ENCODE peak calls at places on chromosome 5, in nine cellular contexts. L is CD8-positive, alpha-beta T cell; M is GM23338; F is spleen; Y is fibroblast of mammary gland; T is astrocyte of the spinal cord; E is GM12865; O is heart right ventricle; H is foreskin fibroblast. K is an unnamed sample.

GRCh38 chr5:74239268-74239667 is 401.3 kb downstream of the ENC1 start:
- DNase-seq in F (no peak), Y (no peak), O (no peak), L (no peak), T (no peak), H (no peak), M (no peak), E (no peak), K (no peak)

GRCh38 chr5:81313686-81314085 is 12.3 kb downstream of the ZCCHC9 start:
- DNase-seq in M (no peak), E (no peak), Y (peak), F (no peak), T (no peak), L (no peak), O (no peak), H (peak), K (no peak)

GRCh38 chr5:10596886-10597451 is 33.1 kb downstream of the ANKRD33B start:
- DNase-seq in T (no peak), H (peak), E (no peak), F (no peak), M (no peak), L (no peak), O (no peak), Y (no peak), K (no peak)

GRCh38 chr5:134003064-134003956 is 1.5 kb downstream of the VDAC1 start:
- DNase-seq in M (peak), O (no peak), F (peak), Y (no peak), H (no peak), T (no peak), E (no peak), L (no peak), K (no peak)

GRCh38 chr5:139462582-139463276 is at the start of gene ECSCR:
- DNase-seq in H (no peak), T (peak), Y (no peak), E (no peak), F (peak), L (no peak), O (peak), M (peak), K (peak)

GRCh38 chr5:149349382-149349781 is 4.1 kb downstream of the GRPEL2 start:
- DNase-seq in F (no peak), M (no peak), H (no peak), E (no peak), Y (no peak), O (no peak), T (no peak), L (no peak), K (no peak)

GRCh38 chr5:136011427-136012001 is 17.3 kb upstream of the TGFBI start:
- DNase-seq in F (no peak), Y (peak), T (peak), E (no peak), L (no peak), H (peak), O (no peak), M (no peak), K (peak)

GRCh38 chr5:109038209-109038840 is 290.6 kb downstream of the FER start:
- DNase-seq in Y (peak), O (no peak), F (no peak), H (peak), T (no peak), E (no peak), L (no peak), M (no peak), K (peak)

GRCh38 chr5:179218586-179219330 is 126.5 kb downstream of the ADAMTS2 start:
- DNase-seq in M (no peak), L (no peak), H (no peak), T (no peak), Y (no peak), F (no peak), E (no peak), O (no peak), K (no peak)

GRCh38 chr5:105961572-105961971 is 1709.2 kb downstream of the EFNA5 start:
- DNase-seq in H (no peak), Y (no peak), O (no peak), L (no peak), E (no peak), F (no peak), T (no peak), M (no peak), K (no peak)

GRCh38 chr5:10364186-10364689 is 10.7 kb downstream of the MARCHF6 start:
- DNase-seq in T (no peak), F (no peak), O (no peak), H (no peak), M (peak), E (peak), Y (no peak), L (no peak), K (no peak)

GRCh38 chr5:110086658-110087388 is 397.1 kb downstream of the MAN2A1 start:
- DNase-seq in T (peak), F (no peak), M (no peak), H (peak), L (no peak), O (no peak), Y (peak), E (no peak), K (peak)

GRCh38 chr5:172096184-172096941 is 89.9 kb upstream of the FBXW11 start:
- DNase-seq in E (no peak), F (no peak), M (no peak), H (no peak), L (no peak), T (no peak), Y (no peak), O (no peak), K (peak)

GRCh38 chr5:63831381-63831780 is 130.9 kb downstream of the HTR1A start:
- DNase-seq in T (no peak), Y (no peak), M (no peak), F (no peak), H (no peak), L (no peak), O (no peak), E (no peak), K (no peak)

GRCh38 chr5:102867999-102868662 is 113.0 kb downstream of the PAM start:
- DNase-seq in E (no peak), H (peak), F (no peak), M (no peak), T (peak), L (no peak), O (no peak), Y (peak), K (peak)

GRCh38 chr5:143685416-143685815 is 126.5 kb upstream of the HMHB1 start:
- DNase-seq in M (no peak), O (no peak), F (no peak), L (no peak), Y (peak), E (no peak), H (peak), T (peak), K (peak)

GRCh38 chr5:14771972-14772371 is 99.6 kb downstream of the ANKH start:
- DNase-seq in O (no peak), M (no peak), Y (no peak), L (no peak), F (no peak), T (no peak), E (no peak), H (no peak), K (no peak)

GRCh38 chr5:14326035-14326909 is 183.1 kb downstream of the TRIO start:
- DNase-seq in L (no peak), M (peak), O (no peak), E (no peak), Y (no peak), F (no peak), T (no peak), H (no peak), K (no peak)

GRCh38 chr5:139863855-139864558 is 68.4 kb downstream of the PSD2 start:
- DNase-seq in F (no peak), M (peak), E (peak), O (peak), H (peak), T (peak), L (peak), Y (peak), K (peak)

GRCh38 chr5:175700991-175701390 is 43.1 kb downstream of the HRH2 start:
- DNase-seq in L (no peak), H (no peak), M (peak), E (peak), O (no peak), T (no peak), F (peak), Y (no peak), K (no peak)

GRCh38 chr5:14410068-14410941 is 171.3 kb upstream of the OTULINL start:
- DNase-seq in O (no peak), E (no peak), F (no peak), H (peak), Y (peak), L (no peak), T (peak), M (no peak), K (no peak)

GRCh38 chr5:118468085-118468484 is 520.3 kb downstream of the DTWD2 start:
- DNase-seq in T (no peak), L (no peak), F (no peak), M (no peak), O (no peak), Y (no peak), H (no peak), E (no peak), K (no peak)

GRCh38 chr5:152331006-152331405 is 74.1 kb downstream of the NMUR2 start:
- DNase-seq in T (no peak), M (no peak), L (no peak), F (no peak), O (no peak), Y (no peak), E (no peak), H (no peak), K (no peak)

GRCh38 chr5:132663771-132664695 is 6.1 kb downstream of the IL13 start:
- DNase-seq in Y (no peak), O (no peak), L (no peak), F (peak), E (peak), T (no peak), M (no peak), H (peak), K (no peak)

GRCh38 chr5:66415208-66415607 is 181.0 kb upstream of the MAST4 start:
- DNase-seq in T (no peak), O (no peak), L (no peak), E (no peak), Y (peak), M (no peak), H (no peak), F (no peak), K (no peak)

GRCh38 chr5:67350600-67351315 is 154.2 kb upstream of the CD180 start:
- DNase-seq in F (peak), L (no peak), M (no peak), H (peak), E (no peak), Y (peak), T (no peak), O (no peak), K (no peak)

GRCh38 chr5:19902316-19902934 is 85.6 kb downstream of the CDH18 start:
- DNase-seq in Y (no peak), H (no peak), L (no peak), E (no peak), T (no peak), O (no peak), F (no peak), M (peak), K (no peak)

GRCh38 chr5:74762599-74762998 is 4.3 kb downstream of the GFM2 start:
- DNase-seq in O (no peak), H (peak), Y (peak), L (no peak), M (no peak), E (no peak), T (peak), F (no peak), K (peak)

GRCh38 chr5:13412040-13412595 is 532.4 kb downstream of the DNAH5 start:
- DNase-seq in O (no peak), Y (no peak), H (no peak), T (no peak), M (no peak), E (no peak), F (no peak), L (no peak), K (no peak)

GRCh38 chr5:24364711-24365110 is 280.1 kb downstream of the CDH10 start:
- DNase-seq in L (no peak), E (no peak), M (no peak), F (no peak), O (no peak), T (no peak), Y (no peak), H (no peak), K (no peak)

GRCh38 chr5:32027717-32028321 is 146.3 kb downstream of the GOLPH3 start:
- DNase-seq in M (peak), E (no peak), T (peak), Y (peak), H (peak), L (no peak), F (peak), O (no peak), K (peak)

GRCh38 chr5:149728303-149728702 is 1.8 kb upstream of the PPARGC1B start:
- DNase-seq in T (peak), M (no peak), E (no peak), H (no peak), F (no peak), L (no peak), O (no peak), Y (no peak), K (no peak)

GRCh38 chr5:59833448-59833847 is 60.1 kb downstream of the PDE4D start:
- DNase-seq in T (no peak), L (no peak), M (no peak), F (no peak), H (no peak), E (no peak), Y (no peak), O (no peak), K (no peak)

GRCh38 chr5:75616286-75616810 is 5.1 kb downstream of the ANKDD1B start:
- DNase-seq in Y (no peak), F (no peak), O (no peak), M (no peak), E (no peak), T (no peak), L (no peak), H (no peak), K (peak)

GRCh38 chr5:55146543-55147151 is 13.3 kb upstream of the GPX8 start:
- DNase-seq in M (peak), T (peak), H (peak), Y (peak), F (peak), L (peak), O (peak), E (peak), K (peak)
- H3K4me3 ChIP-seq in M (no peak), T (no peak), H (no peak), Y (no peak), F (no peak), L (no peak), O (no peak), E (no peak), K (no peak)

GRCh38 chr5:33367396-33367795 is 73.4 kb upstream of the TARS1 start:
- DNase-seq in L (no peak), Y (peak), O (no peak), M (no peak), T (no peak), H (no peak), E (no peak), F (no peak), K (no peak)

GRCh38 chr5:33364406-33364805 is 76.4 kb upstream of the TARS1 start:
- DNase-seq in Y (no peak), F (no peak), H (no peak), M (no peak), T (no peak), L (no peak), O (no peak), E (no peak), K (peak)

GRCh38 chr5:33362915-33363314 is 77.8 kb upstream of the TARS1 start:
- DNase-seq in H (peak), Y (peak), M (peak), L (no peak), F (no peak), T (peak), E (no peak), O (no peak), K (peak)

GRCh38 chr5:33363537-33363936 is 77.2 kb upstream of the TARS1 start:
- DNase-seq in H (peak), F (no peak), Y (peak), E (no peak), T (no peak), L (no peak), O (no peak), M (no peak), K (peak)

GRCh38 chr5:33361781-33362180 is 79.0 kb upstream of the TARS1 start:
- DNase-seq in L (no peak), H (peak), M (no peak), O (no peak), E (no peak), F (no peak), Y (no peak), T (no peak), K (peak)
- TF ChIP-seq CTCF in L (no peak), H (no peak), M (no peak), O (no peak), E (no peak), F (no peak), Y (no peak), T (no peak), K (no peak)

DNA sequence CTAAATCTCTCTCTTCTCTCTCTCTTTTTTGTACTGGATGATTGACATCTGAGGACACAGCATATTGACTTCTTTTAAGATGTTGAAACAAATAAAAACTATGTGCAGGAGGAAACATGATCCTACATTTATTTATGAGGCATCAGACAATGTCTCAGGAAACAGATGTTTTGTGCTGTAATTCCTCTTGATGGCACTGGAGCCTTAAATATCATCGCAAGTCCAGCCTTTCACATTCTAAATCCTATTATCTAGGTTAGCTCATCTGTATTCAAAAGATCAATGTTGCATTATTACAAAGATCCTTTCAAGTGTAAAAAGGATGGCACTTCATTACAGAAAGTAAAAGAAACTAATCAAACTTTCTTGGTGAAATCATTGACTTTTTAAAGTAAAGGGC is 63.9 kb downstream of the MAT2B start:
- DNase-seq in O (no peak), E (no peak), Y (peak), T (peak), L (no peak), F (no peak), M (no peak), H (peak), K (peak)
- H3K4me3 ChIP-seq in O (no peak), E (no peak), Y (no peak), T (no peak), L (no peak), F (no peak), M (no peak), H (no peak), K (no peak)

GRCh38 chr5:43042626-43043399 is 2.7 kb upstream of the ANXA2R start:
- DNase-seq in M (peak), T (peak), O (peak), E (peak), L (peak), F (peak), Y (peak), H (peak), K (peak)
- TF ChIP-seq CTCF in M (no peak), T (no peak), O (no peak), E (peak), L (no peak), F (peak), Y (no peak), H (no peak), K (peak)

GRCh38 chr5:73230264-73231244 is 57.6 kb downstream of the TMEM174 start:
- DNase-seq in L (no peak), Y (no peak), O (no peak), E (no peak), T (no peak), M (peak), H (no peak), F (no peak), K (no peak)
- H3K4me3 ChIP-seq in L (no peak), Y (no peak), O (no peak), E (no peak), T (no peak), M (peak), H (no peak), F (no peak), K (no peak)

DNA sequence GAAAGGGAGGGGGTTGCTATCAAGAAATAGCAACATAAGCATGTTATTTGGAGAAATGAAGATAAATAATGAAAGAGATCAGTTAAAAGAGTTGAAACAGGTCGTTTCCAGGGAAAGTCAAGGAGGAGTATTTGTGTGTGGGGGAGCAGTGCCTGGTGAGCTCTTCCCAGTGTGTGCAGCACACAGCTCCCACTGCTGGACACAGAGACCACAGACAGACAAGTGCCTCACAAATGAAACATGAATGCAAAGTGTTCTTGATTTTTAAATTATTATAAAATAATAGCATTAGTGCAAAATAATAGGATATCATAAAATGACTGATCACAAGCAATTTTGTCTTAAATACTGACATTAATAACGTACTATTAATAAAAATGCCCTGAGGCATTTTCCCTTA is 40.8 kb downstream of the LIFR start:
- DNase-seq in O (no peak), H (peak), F (no peak), M (no peak), Y (peak), L (no peak), E (no peak), T (no peak), K (peak)
- TF ChIP-seq CTCF in O (peak), H (peak), F (no peak), M (no peak), Y (peak), L (no peak), E (no peak), T (peak), K (peak)

DNA sequence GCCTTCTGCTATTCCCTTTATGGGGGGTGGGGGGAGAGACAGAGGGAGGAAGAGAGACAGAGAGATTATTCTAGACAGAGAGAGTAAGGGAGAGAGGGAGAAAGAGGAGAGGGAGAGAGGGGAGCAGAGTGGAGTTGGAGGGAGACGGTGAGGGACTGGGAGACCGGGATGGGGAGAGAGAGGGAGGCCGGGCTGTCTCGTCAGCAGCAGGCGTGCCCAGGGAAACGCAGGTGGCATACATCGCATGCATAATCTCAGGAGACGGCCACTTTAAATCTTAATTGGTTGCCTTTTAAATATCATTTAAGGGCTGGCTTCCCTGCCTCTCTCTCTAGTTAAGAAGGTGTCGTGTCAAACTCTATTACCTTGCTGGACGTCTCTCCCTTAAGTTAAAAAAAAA is 8.4 kb downstream of the IRX4 start:
- DNase-seq in T (no peak), F (no peak), Y (no peak), M (peak), O (no peak), L (no peak), H (no peak), E (no peak), K (no peak)
- H3K4me3 ChIP-seq in T (no peak), F (no peak), Y (no peak), M (peak), O (no peak), L (no peak), H (no peak), E (no peak), K (no peak)

GRCh38 chr5:891117-891836 is 1.3 kb downstream of the BRD9 start:
- DNase-seq in L (no peak), O (no peak), F (peak), H (peak), M (peak), Y (peak), E (no peak), T (no peak), K (peak)

GRCh38 chr5:891837-892389 is 688 bp downstream of the BRD9 start:
- DNase-seq in L (no peak), E (peak), T (peak), H (peak), F (no peak), Y (peak), O (no peak), M (no peak), K (peak)

GRCh38 chr5:893137-893506 is 438 bp downstream of the TRIP13 start:
- DNase-seq in O (no peak), Y (no peak), M (peak), L (no peak), E (no peak), T (no peak), F (no peak), H (peak), K (no peak)

GRCh38 chr5:893711-894110 is 1.0 kb downstream of the TRIP13 start:
- DNase-seq in H (no peak), F (no peak), O (no peak), Y (no peak), T (no peak), L (no peak), M (no peak), E (no peak), K (no peak)

GRCh38 chr5:892390-893136 is at the start of the genes BRD9 and TRIP13:
- DNase-seq in O (peak), T (peak), L (peak), H (peak), Y (peak), F (peak), M (peak), E (peak), K (peak)
- TF ChIP-seq CTCF in O (no peak), T (no peak), L (no peak), H (no peak), Y (no peak), F (no peak), M (no peak), E (no peak), K (no peak)